ENCODE peak calls at places on chromosomes 6 and 20, in eight cellular contexts. One of them, this sample, is unnamed.

GRCh38 chr20:46994341-46994740 is 99.7 kb downstream of the EYA2 start:
- ATAC-seq in HCT116: no peak
- ATAC-seq in Right ventricle myocardium inferior: no peak
- ATAC-seq in stimulated activated effector memory CD8-positive, alpha-beta T cell treated with anti-CD3 and anti-CD28 coated beads, Interleukin-12 subunit alpha, Interleukin-12 subunit beta, amount 100 ng/mL, for 72 hours: peak
- ATAC-seq in GM23338: no peak
- ATAC-seq in activated T-cell treated with anti-CD3 and anti-CD28 coated beads, Interleukin-2, amount 50 U/mL, for 4 hours: peak
- ATAC-seq in upper lobe of right lung: peak
- ATAC-seq in activated B cell treated with CpG ODN at 0.5 μM for 24 hours: peak
- ATAC-seq in this sample: peak

GRCh38 chr6:35415065-35415880 is 36.9 kb upstream of the FANCE start:
- ATAC-seq in activated B cell treated with CpG ODN at 0.5 μM for 24 hours: no peak
- ATAC-seq in GM23338: peak
- ATAC-seq in HCT116: peak
- ATAC-seq in stimulated activated effector memory CD8-positive, alpha-beta T cell treated with anti-CD3 and anti-CD28 coated beads, Interleukin-12 subunit alpha, Interleukin-12 subunit beta, amount 100 ng/mL, for 72 hours: peak
- ATAC-seq in activated T-cell treated with anti-CD3 and anti-CD28 coated beads, Interleukin-2, amount 50 U/mL, for 4 hours: peak
- ATAC-seq in Right ventricle myocardium inferior: peak
- ATAC-seq in upper lobe of right lung: peak
- ATAC-seq in this sample: peak

GRCh38 chr6:28811873-28812272 is 111.9 kb downstream of the TRIM27 start:
- ATAC-seq in stimulated activated effector memory CD8-positive, alpha-beta T cell treated with anti-CD3 and anti-CD28 coated beads, Interleukin-12 subunit alpha, Interleukin-12 subunit beta, amount 100 ng/mL, for 72 hours: no peak
- ATAC-seq in HCT116: peak
- ATAC-seq in Right ventricle myocardium inferior: no peak
- ATAC-seq in activated B cell treated with CpG ODN at 0.5 μM for 24 hours: no peak
- ATAC-seq in upper lobe of right lung: no peak
- ATAC-seq in activated T-cell treated with anti-CD3 and anti-CD28 coated beads, Interleukin-2, amount 50 U/mL, for 4 hours: no peak
- ATAC-seq in GM23338: peak
- ATAC-seq in this sample: no peak

GRCh38 chr6:56794421-56794820 is 151.7 kb upstream of the DST start:
- ATAC-seq in upper lobe of right lung: no peak
- ATAC-seq in HCT116: no peak
- ATAC-seq in GM23338: peak
- ATAC-seq in Right ventricle myocardium inferior: no peak
- ATAC-seq in stimulated activated effector memory CD8-positive, alpha-beta T cell treated with anti-CD3 and anti-CD28 coated beads, Interleukin-12 subunit alpha, Interleukin-12 subunit beta, amount 100 ng/mL, for 72 hours: no peak
- ATAC-seq in activated T-cell treated with anti-CD3 and anti-CD28 coated beads, Interleukin-2, amount 50 U/mL, for 4 hours: no peak
- ATAC-seq in activated B cell treated with CpG ODN at 0.5 μM for 24 hours: no peak
- ATAC-seq in this sample: peak

GRCh38 chr6:147906361-147906760 is 397.9 kb downstream of the SAMD5 start:
- ATAC-seq in upper lobe of right lung: no peak
- ATAC-seq in HCT116: no peak
- ATAC-seq in activated T-cell treated with anti-CD3 and anti-CD28 coated beads, Interleukin-2, amount 50 U/mL, for 4 hours: no peak
- ATAC-seq in stimulated activated effector memory CD8-positive, alpha-beta T cell treated with anti-CD3 and anti-CD28 coated beads, Interleukin-12 subunit alpha, Interleukin-12 subunit beta, amount 100 ng/mL, for 72 hours: no peak
- ATAC-seq in Right ventricle myocardium inferior: no peak
- ATAC-seq in activated B cell treated with CpG ODN at 0.5 μM for 24 hours: no peak
- ATAC-seq in GM23338: no peak
- ATAC-seq in this sample: no peak

GRCh38 chr6:108699290-108700041 is 138.7 kb downstream of the FOXO3 start:
- ATAC-seq in Right ventricle myocardium inferior: peak
- ATAC-seq in GM23338: peak
- ATAC-seq in activated T-cell treated with anti-CD3 and anti-CD28 coated beads, Interleukin-2, amount 50 U/mL, for 4 hours: no peak
- ATAC-seq in HCT116: no peak
- ATAC-seq in stimulated activated effector memory CD8-positive, alpha-beta T cell treated with anti-CD3 and anti-CD28 coated beads, Interleukin-12 subunit alpha, Interleukin-12 subunit beta, amount 100 ng/mL, for 72 hours: no peak
- ATAC-seq in upper lobe of right lung: peak
- ATAC-seq in activated B cell treated with CpG ODN at 0.5 μM for 24 hours: no peak
- ATAC-seq in this sample: no peak

GRCh38 chr20:44407402-44408184 is 52.1 kb downstream of the HNF4A start:
- ATAC-seq in upper lobe of right lung: peak
- ATAC-seq in HCT116: peak
- ATAC-seq in Right ventricle myocardium inferior: no peak
- ATAC-seq in activated T-cell treated with anti-CD3 and anti-CD28 coated beads, Interleukin-2, amount 50 U/mL, for 4 hours: no peak
- ATAC-seq in activated B cell treated with CpG ODN at 0.5 μM for 24 hours: no peak
- ATAC-seq in GM23338: no peak
- ATAC-seq in stimulated activated effector memory CD8-positive, alpha-beta T cell treated with anti-CD3 and anti-CD28 coated beads, Interleukin-12 subunit alpha, Interleukin-12 subunit beta, amount 100 ng/mL, for 72 hours: no peak
- ATAC-seq in this sample: no peak

GRCh38 chr20:23161968-23162696 is 76.0 kb upstream of the CD93 start:
- ATAC-seq in activated B cell treated with CpG ODN at 0.5 μM for 24 hours: no peak
- ATAC-seq in Right ventricle myocardium inferior: peak
- ATAC-seq in HCT116: no peak
- ATAC-seq in upper lobe of right lung: peak
- ATAC-seq in stimulated activated effector memory CD8-positive, alpha-beta T cell treated with anti-CD3 and anti-CD28 coated beads, Interleukin-12 subunit alpha, Interleukin-12 subunit beta, amount 100 ng/mL, for 72 hours: no peak
- ATAC-seq in activated T-cell treated with anti-CD3 and anti-CD28 coated beads, Interleukin-2, amount 50 U/mL, for 4 hours: no peak
- ATAC-seq in GM23338: no peak
- ATAC-seq in this sample: no peak

GRCh38 chr20:8228315-8228714 is 96.2 kb downstream of the PLCB1 start:
- ATAC-seq in Right ventricle myocardium inferior: no peak
- ATAC-seq in stimulated activated effector memory CD8-positive, alpha-beta T cell treated with anti-CD3 and anti-CD28 coated beads, Interleukin-12 subunit alpha, Interleukin-12 subunit beta, amount 100 ng/mL, for 72 hours: no peak
- ATAC-seq in activated B cell treated with CpG ODN at 0.5 μM for 24 hours: no peak
- ATAC-seq in GM23338: no peak
- ATAC-seq in upper lobe of right lung: no peak
- ATAC-seq in activated T-cell treated with anti-CD3 and anti-CD28 coated beads, Interleukin-2, amount 50 U/mL, for 4 hours: no peak
- ATAC-seq in HCT116: no peak
- ATAC-seq in this sample: no peak

GRCh38 chr6:40504274-40504673 is 82.9 kb downstream of the LRFN2 start:
- ATAC-seq in upper lobe of right lung: peak
- ATAC-seq in activated T-cell treated with anti-CD3 and anti-CD28 coated beads, Interleukin-2, amount 50 U/mL, for 4 hours: no peak
- ATAC-seq in GM23338: no peak
- ATAC-seq in activated B cell treated with CpG ODN at 0.5 μM for 24 hours: no peak
- ATAC-seq in HCT116: no peak
- ATAC-seq in Right ventricle myocardium inferior: no peak
- ATAC-seq in stimulated activated effector memory CD8-positive, alpha-beta T cell treated with anti-CD3 and anti-CD28 coated beads, Interleukin-12 subunit alpha, Interleukin-12 subunit beta, amount 100 ng/mL, for 72 hours: no peak
- ATAC-seq in this sample: no peak

GRCh38 chr6:151765444-151765886 is 42.0 kb upstream of the ESR1 start:
- ATAC-seq in activated T-cell treated with anti-CD3 and anti-CD28 coated beads, Interleukin-2, amount 50 U/mL, for 4 hours: no peak
- ATAC-seq in GM23338: no peak
- ATAC-seq in activated B cell treated with CpG ODN at 0.5 μM for 24 hours: peak
- ATAC-seq in upper lobe of right lung: peak
- ATAC-seq in Right ventricle myocardium inferior: peak
- ATAC-seq in HCT116: peak
- ATAC-seq in stimulated activated effector memory CD8-positive, alpha-beta T cell treated with anti-CD3 and anti-CD28 coated beads, Interleukin-12 subunit alpha, Interleukin-12 subunit beta, amount 100 ng/mL, for 72 hours: peak
- ATAC-seq in this sample: peak

GRCh38 chr6:121771937-121772717 is 336.7 kb downstream of the GJA1 start:
- ATAC-seq in GM23338: no peak
- ATAC-seq in stimulated activated effector memory CD8-positive, alpha-beta T cell treated with anti-CD3 and anti-CD28 coated beads, Interleukin-12 subunit alpha, Interleukin-12 subunit beta, amount 100 ng/mL, for 72 hours: no peak
- ATAC-seq in upper lobe of right lung: no peak
- ATAC-seq in HCT116: no peak
- ATAC-seq in activated B cell treated with CpG ODN at 0.5 μM for 24 hours: no peak
- ATAC-seq in Right ventricle myocardium inferior: no peak
- ATAC-seq in activated T-cell treated with anti-CD3 and anti-CD28 coated beads, Interleukin-2, amount 50 U/mL, for 4 hours: peak
- ATAC-seq in this sample: peak

This sample was measured in activated T-helper 17 cell treated with anti-CD3 and anti-CD28 coated beads, Interleukin-2, amount 50 U/mL, for 72 hours.